ENCODE peak calls at places on chromosomes 12 and 14, in six cellular contexts. A, I, G, K, Z and H are unnamed samples.

GRCh38 chr14:52589646-52590045 is 37.0 kb downstream of the GPR137C start:
- DNase-seq in A (no peak), I (no peak), G (no peak), K (no peak), Z (no peak), H (no peak)

GRCh38 chr12:49165114-49165513 is 23.8 kb downstream of the TUBA1A start:
- DNase-seq in A (no peak), I (no peak), G (no peak), K (no peak), Z (no peak), H (no peak)

GRCh38 chr12:28390716-28391452 is 200.6 kb downstream of the CCDC91 start:
- DNase-seq in A (no peak), I (no peak), G (peak; percentile 96), K (no peak), Z (no peak), H (no peak)

GRCh38 chr14:23160924-23161522 is 22.4 kb downstream of the SLC7A8 start:
- DNase-seq in A (no peak), I (peak; percentile 86), G (peak; percentile 85), K (peak; percentile 91), Z (no peak), H (peak; percentile 80)

GRCh38 chr12:6996040-6996441 is 22.2 kb downstream of the LPCAT3 start:
- DNase-seq in A (no peak), I (peak; percentile 79), G (peak; percentile 67), K (no peak), Z (no peak), H (no peak)

GRCh38 chr12:1355396-1355795 is 239.0 kb downstream of the FBXL14 start:
- DNase-seq in A (no peak), I (no peak), G (peak; percentile 52), K (no peak), Z (no peak), H (no peak)

GRCh38 chr12:51441583-51441982 is 17.0 kb downstream of the SLC4A8 start:
- DNase-seq in A (no peak), I (no peak), G (peak; percentile 37), K (peak; percentile 35), Z (no peak), H (no peak)

GRCh38 chr12:54352022-54352531 is 12.2 kb downstream of the GPR84 start:
- DNase-seq in A (no peak), I (peak; percentile 93), G (no peak), K (no peak), Z (peak; percentile 80), H (peak; percentile 81)

GRCh38 chr14:37591941-37592287 is 3.1 kb downstream of the FOXA1 start:
- DNase-seq in A (no peak), I (no peak), G (no peak), K (no peak), Z (no peak), H (no peak)

GRCh38 chr14:28652782-28653181 is 113.8 kb upstream of the FOXG1 start:
- DNase-seq in A (no peak), I (no peak), G (peak; percentile 70), K (peak; percentile 66), Z (no peak), H (no peak)

GRCh38 chr12:58425481-58426392 is 484.4 kb downstream of the ATP23 start:
- DNase-seq in A (no peak), I (peak; percentile 88), G (peak; percentile 86), K (peak; percentile 89), Z (no peak), H (peak; percentile 83)

GRCh38 chr12:19055589-19055988 is 73.9 kb upstream of the PLEKHA5 start:
- DNase-seq in A (no peak), I (no peak), G (no peak), K (no peak), Z (no peak), H (no peak)

GRCh38 chr12:52053570-52054209 is 2.4 kb downstream of the NR4A1 start:
- DNase-seq in A (no peak), I (no peak), G (peak; percentile 63), K (no peak), Z (no peak), H (no peak)

GRCh38 chr14:103558071-103558882 is 4.2 kb downstream of the BAG5 start:
- DNase-seq in A (no peak), I (no peak), G (peak; percentile 86), K (peak; percentile 11), Z (no peak), H (no peak)

GRCh38 chr12:104063712-104064030 is 660 bp upstream of the HCFC2 start:
- DNase-seq in A (no peak), I (no peak), G (peak; percentile 43), K (peak; percentile 41), Z (no peak), H (no peak)

GRCh38 chr14:38174721-38175120 is 33.0 kb upstream of the SSTR1 start:
- DNase-seq in A (no peak), I (no peak), G (no peak), K (no peak), Z (no peak), H (no peak)

GRCh38 chr12:91778938-91779400 is 366.7 kb downstream of the BTG1 start:
- DNase-seq in A (no peak), I (no peak), G (peak; percentile 66), K (peak; percentile 83), Z (peak; percentile 1), H (no peak)

GRCh38 chr12:128644664-128645296 is 179.0 kb downstream of the SLC15A4 start:
- DNase-seq in A (peak; percentile 56), I (peak; percentile 96), G (no peak), K (no peak), Z (peak; percentile 50), H (peak; percentile 87)

GRCh38 chr14:74548881-74549280 is 55.3 kb downstream of the ISCA2 start:
- DNase-seq in A (no peak), I (no peak), G (peak; percentile 90), K (no peak), Z (no peak), H (no peak)